ENCODE peak calls at places on chromosomes 2 and 18, in four cellular contexts. Z is stimulated activated CD4-positive, alpha-beta T cell treated with anti-CD3 and anti-CD28 coated beads, Interleukin-15, amount 100 ng/mL, for 48 hours; J is NCI-H1092; X is thyroid gland. L is an unnamed sample.

GRCh38 chr2:239769574-239770145 is 255.5 kb downstream of the NDUFA10 start:
- DNase-seq in Z (no peak), J (no peak), X (no peak), L (no peak)

GRCh38 chr2:33583194-33583938 is 15.7 kb downstream of the FAM98A start:
- DNase-seq in J (no peak), Z (no peak), X (peak), L (peak)

GRCh38 chr2:197504512-197504911 is 4.3 kb downstream of the HSPE1 start:
- DNase-seq in J (no peak), X (no peak), Z (no peak), L (no peak)

GRCh38 chr18:7329036-7329435 is 98.1 kb downstream of the LRRC30 start:
- DNase-seq in J (no peak), X (no peak), Z (no peak), L (no peak)

GRCh38 chr18:26677957-26678356 is 129.6 kb upstream of the KCTD1 start:
- DNase-seq in J (no peak), Z (no peak), X (no peak), L (no peak)

GRCh38 chr2:112642561-112642960 is 3.2 kb upstream of the SLC20A1 start:
- DNase-seq in J (no peak), Z (no peak), X (no peak), L (no peak)

GRCh38 chr2:74384051-74384450 is 3.9 kb upstream of the DCTN1 start:
- DNase-seq in Z (no peak), J (no peak), X (no peak), L (no peak)

GRCh38 chr2:439540-440465 is 151.9 kb upstream of the ALKAL2 start:
- DNase-seq in X (no peak), Z (no peak), J (no peak), L (peak)

GRCh38 chr2:84946204-84947009 is 24.6 kb upstream of the KCMF1 start:
- DNase-seq in Z (peak), J (no peak), X (no peak), L (no peak)

GRCh38 chr2:141109633-141110032 is 1021.2 kb downstream of the LRP1B start:
- DNase-seq in X (no peak), Z (no peak), J (no peak), L (no peak)

GRCh38 chr18:79380816-79381806 is 14.6 kb upstream of the NFATC1 start:
- DNase-seq in Z (no peak), X (peak), J (peak), L (no peak)

GRCh38 chr2:21289994-21290393 is 166.2 kb downstream of the TDRD15 start:
- DNase-seq in J (no peak), Z (no peak), X (no peak), L (no peak)

GRCh38 chr18:10916387-10916786 is 233.0 kb downstream of the PIEZO2 start:
- DNase-seq in X (no peak), Z (no peak), J (no peak), L (no peak)